ENCODE peak calls at places on chromosomes 12 and 14, in seven cellular contexts. W is brain microvascular endothelial cell, F is suprapubic skin, I is gastrocnemius medialis, T is ovary, Y is GM23338, S is fibroblast of lung. V is an unnamed sample.

GRCh38 chr12:96398422-96399080 is 1.7 kb downstream of the CDK17 start:
- DNase-seq in W (no peak), F (no peak), I (no peak), T (no peak), Y (no peak), S (no peak), V (no peak)

GRCh38 chr12:67472551-67472950 is 176.0 kb upstream of the DYRK2 start:
- DNase-seq in W (no peak), F (no peak), I (peak), T (no peak), Y (no peak), S (no peak), V (no peak)

GRCh38 chr12:44227601-44228000 is 391.7 kb downstream of the TMEM117 start:
- DNase-seq in W (no peak), F (no peak), I (no peak), T (no peak), Y (no peak), S (no peak), V (no peak)

GRCh38 chr12:109433618-109434017 is 43.5 kb downstream of the KCTD10 start:
- DNase-seq in W (no peak), F (no peak), I (no peak), T (no peak), Y (peak), S (no peak), V (no peak)

GRCh38 chr12:93379432-93380308 is 1.9 kb downstream of the NUDT4 start:
- DNase-seq in W (no peak), F (no peak), I (no peak), T (no peak), Y (no peak), S (peak), V (no peak)

GRCh38 chr14:68782091-68782981 is 10.5 kb downstream of the ZFP36L1 start:
- DNase-seq in W (no peak), F (peak), I (no peak), T (peak), Y (no peak), S (no peak), V (no peak)

GRCh38 chr14:64566651-64567122 is 16.9 kb downstream of the PPP1R36 start:
- DNase-seq in W (no peak), F (no peak), I (no peak), T (no peak), Y (peak), S (no peak), V (no peak)

GRCh38 chr12:31589896-31590729 is 823 bp downstream of the DENND5B start:
- DNase-seq in W (peak), F (peak), I (peak), T (peak), Y (peak), S (peak), V (peak)

GRCh38 chr14:24848427-24848826 is 201.5 kb downstream of the STXBP6 start:
- DNase-seq in W (peak), F (no peak), I (no peak), T (no peak), Y (no peak), S (peak), V (no peak)

GRCh38 chr12:100688451-100688864 is 106.1 kb upstream of the ANO4 start:
- DNase-seq in W (no peak), F (no peak), I (no peak), T (no peak), Y (no peak), S (peak), V (no peak)

GRCh38 chr14:71243697-71244096 is 336.4 kb downstream of the PCNX1 start:
- DNase-seq in W (peak), F (no peak), I (no peak), T (no peak), Y (no peak), S (peak), V (no peak)

GRCh38 chr14:23352506-23353432 is at the start of gene SLC22A17:
- DNase-seq in W (peak), F (no peak), I (no peak), T (peak), Y (peak), S (peak), V (peak)

GRCh38 chr14:78897443-78897842 is 727.3 kb downstream of the NRXN3 start:
- DNase-seq in W (no peak), F (no peak), I (no peak), T (no peak), Y (no peak), S (no peak), V (no peak)

DNA sequence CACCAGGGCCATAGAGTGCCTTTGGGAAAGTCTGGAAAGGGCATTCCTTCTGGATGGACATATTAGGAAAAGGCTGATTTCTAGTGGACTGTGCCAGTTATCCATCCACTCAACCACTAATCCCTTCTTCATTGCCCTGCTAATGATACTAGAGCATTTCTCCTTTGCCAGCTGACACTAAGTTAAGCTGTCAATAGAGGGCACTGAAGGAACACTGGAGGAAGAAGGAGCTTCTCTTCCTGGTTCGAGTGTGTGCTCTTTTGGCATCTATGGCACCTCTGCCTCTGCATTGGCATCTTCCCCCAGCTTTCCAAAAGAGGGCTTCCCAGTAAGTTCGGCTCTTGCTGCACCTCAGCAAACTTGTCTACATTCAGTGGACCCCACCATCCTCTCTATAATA is 165.4 kb downstream of the DERA start:
- DNase-seq in W (no peak), F (no peak), I (no peak), T (no peak), Y (peak), S (no peak), V (no peak)
- TF ChIP-seq CTCF in W (peak), F (no peak), I (no peak), T (no peak), Y (peak), S (peak), V (no peak)

GRCh38 chr14:82094819-82095218 is 561.2 kb upstream of the SEL1L start:
- DNase-seq in W (no peak), F (no peak), I (no peak), T (no peak), Y (no peak), S (no peak), V (no peak)
- TF ChIP-seq CTCF in W (no peak), F (no peak), I (no peak), T (no peak), Y (no peak), S (no peak), V (no peak)

GRCh38 chr12:111406474-111407370 is 999 bp downstream of the SH2B3 start:
- DNase-seq in W (no peak), F (no peak), I (no peak), T (no peak), Y (no peak), S (no peak), V (no peak)

GRCh38 chr12:111405856-111406473 is at the start of gene SH2B3:
- DNase-seq in W (no peak), F (no peak), I (no peak), T (no peak), Y (no peak), S (peak), V (no peak)

GRCh38 chr12:111404362-111405148 is 1.2 kb upstream of the SH2B3 start:
- DNase-seq in W (no peak), F (no peak), I (no peak), T (no peak), Y (peak), S (peak), V (no peak)

GRCh38 chr12:111407371-111408115 is 1.8 kb downstream of the SH2B3 start:
- DNase-seq in W (no peak), F (no peak), I (no peak), T (no peak), Y (no peak), S (no peak), V (no peak)

DNA sequence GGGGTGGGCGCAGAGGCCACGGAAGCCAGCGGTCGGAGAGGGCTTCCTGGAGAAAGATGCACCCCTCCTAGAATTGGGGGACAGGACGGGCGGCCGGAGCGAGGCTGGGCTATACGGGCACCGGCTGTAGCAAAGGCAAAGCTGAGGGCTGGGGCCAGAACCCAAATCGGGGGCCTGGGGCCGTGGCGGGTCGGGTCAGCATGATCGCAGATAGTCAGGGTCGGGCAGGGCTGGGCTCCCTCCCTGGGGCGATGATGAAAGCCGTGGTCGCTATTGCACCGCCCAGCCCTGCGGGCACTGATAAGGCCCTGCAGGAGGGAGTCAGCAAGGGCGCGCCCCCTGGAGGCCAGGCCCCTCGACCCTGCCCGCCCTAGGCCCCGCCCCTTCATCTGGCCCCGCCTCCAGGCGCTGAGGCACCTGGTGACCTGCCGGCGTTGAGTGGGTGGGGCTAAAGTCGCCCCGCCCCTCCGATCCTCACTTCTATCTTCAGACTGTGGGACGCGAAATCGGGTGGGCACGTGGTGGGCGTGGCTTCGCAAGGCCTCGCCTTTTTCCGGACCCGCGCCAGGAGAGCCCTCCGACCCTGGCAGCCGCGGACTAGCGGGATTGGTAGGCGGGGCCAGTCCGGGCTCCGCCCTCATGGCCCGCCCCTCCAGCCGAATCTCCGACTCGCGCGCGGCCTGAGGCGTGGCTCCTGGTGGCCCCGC is 421 bp upstream of the SH2B3 start:
- DNase-seq in W (peak), F (peak), I (peak), T (peak), Y (peak), S (peak), V (peak)
- TF ChIP-seq CTCF in W (peak), F (peak), I (peak), T (peak), Y (peak), S (peak), V (peak)

GRCh38 chr12:81819991-81820633 is 61.0 kb upstream of the PPFIA2 start:
- DNase-seq in W (peak), F (no peak), I (no peak), T (no peak), Y (no peak), S (peak), V (no peak)
- TF ChIP-seq CTCF in W (no peak), F (no peak), I (no peak), T (no peak), Y (no peak), S (no peak), V (no peak)

GRCh38 chr14:33475623-33476022 is 475.3 kb downstream of the EGLN3 start:
- DNase-seq in W (peak), F (no peak), I (no peak), T (no peak), Y (peak), S (peak), V (no peak)
- TF ChIP-seq CTCF in W (peak), F (no peak), I (no peak), T (no peak), Y (peak), S (peak), V (peak)

V was measured in RWPE2.